ENCODE peak calls at places on chromosomes 11 and 22, in five cellular contexts. E, I, C, J and A are unnamed samples.

GRCh38 chr22:47597041-47597440 is 834.6 kb downstream of the TBC1D22A start:
- DNase-seq in C (no peak), I (no peak), E (no peak), J (no peak), A (no peak)

GRCh38 chr22:30246962-30247376 is 410 bp upstream of the LIF start:
- DNase-seq in I (no peak), E (no peak), C (no peak), J (no peak), A (no peak)

GRCh38 chr11:93329936-93330445 is 551 bp upstream of the DEUP1 start:
- DNase-seq in J (no peak), C (no peak), I (no peak), E (no peak), A (no peak)

GRCh38 chr22:24474221-24474620 is 20.9 kb upstream of the UPB1 start:
- DNase-seq in J (no peak), I (peak), C (no peak), E (peak), A (peak)

GRCh38 chr11:127825185-127825584 is 762.2 kb downstream of the ETS1 start:
- DNase-seq in J (no peak), I (no peak), C (no peak), E (no peak), A (no peak)

GRCh38 chr11:113874920-113875413 is 405 bp downstream of the USP28 start:
- DNase-seq in I (peak), C (no peak), E (no peak), J (peak), A (no peak)

GRCh38 chr11:92314499-92314898 is 89.9 kb downstream of the FAT3 start:
- DNase-seq in I (no peak), C (no peak), J (no peak), E (no peak), A (no peak)

GRCh38 chr11:46294365-46295309 is 17.2 kb downstream of the CREB3L1 start:
- DNase-seq in E (peak), C (peak), I (peak), J (no peak), A (peak)

GRCh38 chr11:61157743-61158142 is 3.5 kb downstream of the VPS37C start:
- DNase-seq in I (no peak), C (no peak), J (no peak), E (no peak), A (no peak)

GRCh38 chr22:44259366-44260215 is 53.2 kb downstream of the SHISAL1 start:
- DNase-seq in J (no peak), E (no peak), C (no peak), I (no peak), A (no peak)

GRCh38 chr11:1516273-1517067 is 29.9 kb upstream of the MOB2 start:
- DNase-seq in I (peak), C (no peak), J (no peak), E (no peak), A (peak)

GRCh38 chr11:134658481-134659080 is 246.5 kb upstream of the B3GAT1 start:
- DNase-seq in I (no peak), E (no peak), C (no peak), J (no peak), A (no peak)

GRCh38 chr11:65867284-65868071 is 5.1 kb downstream of the EFEMP2 start:
- DNase-seq in J (no peak), C (peak), E (no peak), I (no peak), A (no peak)

DNA sequence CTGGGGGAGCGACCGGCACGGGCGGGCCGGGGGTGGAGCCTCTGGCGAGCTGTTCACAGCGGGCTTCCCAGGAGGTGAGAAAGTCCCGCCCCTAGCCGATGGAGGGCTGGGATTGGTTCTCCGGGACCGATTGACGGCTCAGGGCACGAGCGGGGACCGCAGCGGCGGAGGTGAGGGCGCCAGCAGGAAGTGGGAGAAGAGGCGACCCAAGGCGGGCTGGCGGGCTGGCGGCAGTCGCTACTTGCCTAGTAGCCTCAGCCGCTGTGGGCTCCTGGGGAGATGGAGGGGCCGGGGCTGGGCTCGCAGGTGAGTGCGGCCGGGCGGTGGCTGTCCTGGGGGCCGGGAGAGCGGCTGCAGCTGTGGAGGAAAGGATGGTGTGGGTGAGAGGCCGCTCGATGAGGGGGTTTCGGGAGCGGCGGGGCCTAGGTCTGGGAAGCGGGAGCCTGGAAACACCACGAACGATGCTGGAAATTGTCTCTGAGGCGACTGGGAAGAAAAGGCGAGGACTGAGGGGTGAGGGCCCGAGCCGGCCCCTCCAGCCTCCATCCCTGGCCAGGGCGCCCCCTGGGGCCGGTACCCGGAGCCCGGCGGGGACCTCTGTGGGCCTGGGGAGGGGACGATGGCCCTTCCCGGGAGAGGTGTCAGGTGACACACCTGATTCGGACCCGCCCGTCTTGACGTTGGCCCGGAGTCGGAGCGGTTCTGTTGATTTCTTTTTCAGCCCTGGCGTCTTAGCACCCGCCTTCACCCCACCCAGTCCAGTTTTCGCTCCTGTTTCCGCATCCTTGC is at the start of gene ZDHHC13:
- DNase-seq in J (peak), C (peak), I (peak), E (peak), A (peak)
- TF ChIP-seq CTCF in J (no peak), C (no peak), I (peak), E (peak), A (peak)

GRCh38 chr11:116070555-116070954 is 566.3 kb upstream of the CADM1 start:
- DNase-seq in E (no peak), C (no peak), J (no peak), I (no peak), A (no peak)
- TF ChIP-seq CTCF in E (no peak), C (no peak), J (no peak), I (no peak), A (no peak)

DNA sequence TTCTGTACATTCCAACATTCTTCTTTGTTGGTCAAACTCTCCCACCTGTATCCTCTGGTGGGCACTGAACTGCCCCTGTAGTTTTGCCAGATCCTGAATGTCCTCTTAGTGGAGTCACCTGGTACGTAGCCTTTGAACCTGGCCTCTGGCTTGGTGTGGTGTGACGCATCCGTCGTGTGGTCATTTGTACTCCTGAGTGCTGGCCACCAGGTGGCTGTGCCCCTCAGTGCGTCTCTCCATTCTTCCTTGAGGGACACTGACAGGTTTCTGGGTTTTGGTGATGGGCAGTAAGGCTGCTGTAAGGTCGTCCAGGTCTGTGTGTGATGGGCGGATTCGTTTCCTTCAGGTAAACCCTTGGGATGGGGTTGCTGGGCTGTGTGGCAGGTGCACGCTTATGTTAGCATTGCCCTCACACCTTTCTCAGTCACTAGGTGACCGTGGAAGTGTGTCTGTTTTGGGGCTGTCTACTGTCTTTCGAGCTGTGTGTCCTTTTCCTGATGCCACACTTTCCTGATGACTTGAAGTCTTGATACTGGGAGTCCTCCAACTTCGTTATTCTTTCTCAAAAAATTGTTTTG is 13.6 kb upstream of the RANBP1 start:
- DNase-seq in J (no peak), C (no peak), E (no peak), I (no peak), A (no peak)
- TF ChIP-seq CTCF in J (no peak), C (no peak), E (no peak), I (peak), A (peak)

GRCh38 chr22:28978863-28979799 is 82.5 kb downstream of the C22orf31 start:
- DNase-seq in E (no peak), I (no peak), C (no peak), J (no peak), A (no peak)

GRCh38 chr22:28977050-28977449 is 84.6 kb downstream of the C22orf31 start:
- DNase-seq in I (peak), E (no peak), J (no peak), C (peak), A (no peak)

GRCh38 chr22:28978158-28978557 is 83.5 kb downstream of the C22orf31 start:
- DNase-seq in J (no peak), I (peak), E (no peak), C (no peak), A (no peak)

GRCh38 chr22:28976588-28976987 is 85.0 kb downstream of the C22orf31 start:
- DNase-seq in J (no peak), I (peak), C (no peak), E (no peak), A (peak)

DNA sequence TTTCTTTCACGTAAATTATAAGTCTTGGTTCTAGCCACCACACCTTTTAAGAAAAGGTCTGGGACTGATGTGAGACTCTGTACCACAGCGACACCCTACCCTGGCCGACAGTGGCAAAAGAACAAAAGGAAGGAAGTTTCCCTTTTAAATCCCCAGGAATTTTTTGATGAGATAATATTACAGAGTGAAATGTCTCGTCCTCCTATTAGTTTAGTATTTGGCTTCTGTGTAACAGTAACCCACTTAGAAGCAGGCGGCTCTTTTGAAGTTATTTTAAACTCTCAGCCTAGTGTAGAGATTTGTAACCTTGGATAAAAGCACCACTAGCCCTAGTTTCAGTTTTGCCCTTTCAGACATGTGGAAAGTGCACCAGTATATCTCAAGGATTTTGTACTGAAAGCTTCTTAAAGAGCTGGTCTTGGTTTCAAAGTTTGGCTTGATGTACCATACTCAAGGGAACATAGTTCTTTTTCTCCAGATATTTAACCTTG is 84.1 kb downstream of the C22orf31 start:
- DNase-seq in E (no peak), C (no peak), I (peak), J (no peak), A (no peak)
- TF ChIP-seq CTCF in E (no peak), C (no peak), I (no peak), J (no peak), A (no peak)